ENCODE peak calls at places on chromosome 10, in five cellular contexts. V, Z, D, J and F are unnamed samples.

GRCh38 chr10:49071221-49071761 is 44.0 kb downstream of the VSTM4 start:
- DNase-seq in D (no peak), V (no peak), J (no peak), Z (no peak), F (no peak)

GRCh38 chr10:57341294-57341693 is 926.4 kb downstream of the IPMK start:
- DNase-seq in V (no peak), Z (no peak), D (no peak), J (no peak), F (no peak)

GRCh38 chr10:26412932-26413331 is 25.2 kb upstream of the APBB1IP start:
- DNase-seq in Z (no peak), D (no peak), J (no peak), V (no peak), F (no peak)

GRCh38 chr10:6012506-6012905 is 35.2 kb upstream of the IL15RA start:
- DNase-seq in V (no peak), Z (no peak), D (no peak), J (no peak), F (no peak)

GRCh38 chr10:6494934-6495592 is 85.0 kb downstream of the PRKCQ start:
- DNase-seq in Z (no peak), J (no peak), D (no peak), V (no peak), F (no peak)

GRCh38 chr10:22372298-22372697 is 27.0 kb downstream of the SPAG6 start:
- DNase-seq in J (no peak), D (no peak), Z (no peak), V (no peak), F (no peak)

GRCh38 chr10:95437669-95438068 is 123.5 kb downstream of the SORBS1 start:
- DNase-seq in D (no peak), V (no peak), J (no peak), Z (no peak), F (no peak)

GRCh38 chr10:28497313-28498126 is 35.4 kb upstream of the WAC start:
- DNase-seq in J (no peak), V (no peak), D (no peak), Z (no peak), F (no peak)

GRCh38 chr10:90602815-90603600 is 254.8 kb downstream of the HTR7 start:
- DNase-seq in D (no peak), J (no peak), Z (no peak), V (no peak), F (no peak)

DNA sequence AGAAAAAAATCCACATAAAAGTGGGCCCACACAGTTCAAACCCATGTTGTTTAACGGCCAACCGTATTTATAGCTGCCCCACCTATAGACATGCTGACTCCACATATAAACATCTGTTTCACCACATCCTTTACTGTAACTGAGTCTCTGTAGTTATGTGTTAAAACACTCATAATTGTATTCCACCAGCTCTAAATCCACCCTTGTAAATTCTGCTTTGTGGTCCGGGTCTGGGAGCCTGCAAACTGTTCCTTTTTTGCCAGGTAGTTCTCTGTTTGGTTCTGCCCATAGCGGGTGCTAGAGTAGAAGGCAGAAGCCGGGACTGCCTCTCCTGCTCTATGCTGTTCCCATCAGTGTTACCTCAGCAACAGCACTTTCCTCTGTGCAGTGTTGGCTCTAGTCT is 20.2 kb upstream of the FHIP2A start:
- DNase-seq in V (no peak), Z (no peak), D (no peak), J (no peak), F (no peak)
- H3K27ac ChIP-seq in V (no peak overlapping the region), Z (no peak overlapping the region), D (no peak overlapping the region), J (no peak overlapping the region), F (no peak overlapping the region)

GRCh38 chr10:80408198-80409085 is at the start of gene PRXL2A:
- DNase-seq in Z (peak; percentile 95), V (peak; percentile 63), J (peak; percentile 62), D (no peak), F (peak; percentile 44)
- H3K27ac ChIP-seq in Z (no peak within 1 kb of the TSS), V (peak within 1 kb of the TSS; percentile 21), J (peak within 1 kb of the TSS; percentile 94), D (no peak within 1 kb of the TSS), F (peak within 1 kb of the TSS; percentile 74)

GRCh38 chr10:13892871-13893270 is 306.1 kb downstream of the PRPF18 start:
- DNase-seq in Z (no peak), D (no peak), V (no peak), J (no peak), F (no peak)

GRCh38 chr10:13890617-13891541 is 304.1 kb downstream of the PRPF18 start:
- DNase-seq in V (peak; percentile 53), D (no peak), J (no peak), Z (no peak), F (no peak)

GRCh38 chr10:13893926-13894325 is 307.2 kb downstream of the PRPF18 start:
- DNase-seq in D (no peak), J (no peak), V (no peak), Z (no peak), F (no peak)

GRCh38 chr10:13890233-13890616 is 303.5 kb downstream of the PRPF18 start:
- DNase-seq in Z (no peak), V (no peak), D (no peak), J (no peak), F (no peak)

GRCh38 chr10:13891542-13892431 is 305.0 kb downstream of the PRPF18 start:
- DNase-seq in V (no peak), Z (peak; percentile 81), D (no peak), J (no peak), F (peak; percentile 36)
- H3K27ac ChIP-seq in V (peak overlapping the region; percentile 95), Z (no peak overlapping the region), D (no peak overlapping the region), J (peak overlapping the region; percentile 82), F (peak overlapping the region; percentile 74)

DNA sequence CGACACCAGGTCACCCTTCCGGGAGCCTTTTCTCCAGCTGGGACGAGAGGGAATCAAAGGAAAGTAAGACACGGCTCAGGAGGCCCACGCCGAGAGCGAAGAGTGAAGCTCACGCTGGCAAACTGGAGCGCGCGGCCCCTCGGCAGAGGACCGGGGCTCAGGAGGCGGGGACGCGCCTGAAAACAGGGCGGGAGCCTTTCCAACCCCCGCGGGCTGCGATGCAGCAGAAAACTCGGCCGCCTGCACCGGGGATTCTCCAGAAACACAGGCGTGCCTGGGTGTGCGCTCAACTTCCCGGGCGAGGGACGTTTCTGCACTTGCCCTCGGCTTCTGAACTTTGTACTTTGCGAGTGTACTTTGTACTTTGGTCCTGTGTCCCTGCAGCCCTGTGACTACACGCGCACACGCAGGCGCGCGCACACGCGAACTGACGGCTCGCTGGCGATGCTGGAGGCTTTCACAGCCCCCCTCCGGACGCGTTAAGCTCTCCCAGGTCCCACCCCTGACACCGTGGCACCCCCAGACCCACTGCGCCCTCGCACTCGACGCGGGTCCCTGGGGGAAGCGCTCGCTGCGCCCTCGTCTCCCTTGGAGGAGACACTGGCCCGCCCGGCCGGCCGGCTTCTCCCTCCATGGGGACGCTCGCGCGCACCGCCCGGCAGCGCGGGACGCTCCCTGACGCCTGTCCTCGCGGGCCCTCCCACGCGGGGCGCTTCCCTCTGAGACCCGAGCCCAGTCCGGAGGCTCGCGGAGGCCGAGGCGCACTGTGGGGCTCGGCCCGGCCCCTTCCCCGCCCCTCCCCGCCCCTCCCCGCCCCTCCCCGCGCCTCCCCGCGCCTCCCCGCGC is 588 bp upstream of the PAOX start:
- DNase-seq in V (no peak), Z (peak; percentile 90), J (peak; percentile 40), D (peak; percentile 52), F (peak; percentile 68)
- H3K27ac ChIP-seq in V (peak overlapping the region; percentile 82), Z (no peak overlapping the region), J (peak overlapping the region; percentile 95), D (no peak overlapping the region), F (peak overlapping the region; percentile 93)

GRCh38 chr10:72291019-72291532 is 17.4 kb downstream of the DDIT4 start:
- DNase-seq in V (no peak), J (no peak), Z (no peak), D (peak; percentile 41), F (no peak)

GRCh38 chr10:72283131-72283530 is 9.4 kb downstream of the DDIT4 start:
- DNase-seq in Z (no peak), D (peak; percentile 17), J (no peak), V (no peak), F (no peak)

DNA sequence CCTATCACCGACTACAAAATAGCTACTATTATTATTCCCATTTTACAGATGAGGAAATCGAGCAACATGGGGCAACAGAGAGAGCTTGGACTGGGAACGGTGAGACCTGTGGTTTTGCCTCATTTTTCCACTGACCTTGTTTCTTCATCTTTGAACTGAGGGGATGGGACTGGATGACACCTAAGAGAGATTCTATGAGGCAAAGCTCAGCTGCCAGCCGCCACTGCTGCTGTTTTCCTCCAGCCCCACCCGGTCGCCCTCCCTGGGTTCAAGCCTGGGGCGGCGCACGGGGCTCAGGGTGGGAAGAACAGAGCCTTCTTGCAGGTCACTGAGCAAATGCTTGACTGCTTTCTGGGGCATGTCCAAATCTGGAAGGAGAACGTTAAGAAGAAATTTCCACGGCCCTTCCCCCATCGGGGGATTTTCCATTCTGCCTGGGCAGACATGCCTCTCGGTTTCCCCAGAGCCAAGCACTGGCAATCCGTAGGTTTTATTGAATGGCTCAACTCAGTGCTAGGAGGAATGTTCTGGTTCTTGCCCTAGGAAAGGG is 12.3 kb downstream of the DDIT4 start:
- DNase-seq in J (no peak), V (no peak), D (peak; percentile 37), Z (no peak), F (no peak)
- H3K27ac ChIP-seq in J (no peak overlapping the region), V (no peak overlapping the region), D (no peak overlapping the region), Z (no peak overlapping the region), F (no peak overlapping the region)

GRCh38 chr10:86956195-86956840 is 1.1 kb downstream of the MMRN2 start:
- DNase-seq in V (no peak), J (no peak), D (no peak), Z (peak; percentile 59), F (no peak)

GRCh38 chr10:86957471-86958108 is at the start of gene MMRN2:
- DNase-seq in J (no peak), Z (peak; percentile 74), V (no peak), D (no peak), F (no peak)

GRCh38 chr10:86955501-86956194 is 1.8 kb downstream of the MMRN2 start:
- DNase-seq in Z (peak; percentile 68), V (no peak), J (no peak), D (no peak), F (no peak)

GRCh38 chr10:86958109-86958830 is at the start of gene SNCG:
- DNase-seq in Z (peak; percentile 84), V (peak; percentile 43), J (no peak), D (no peak), F (no peak)

DNA sequence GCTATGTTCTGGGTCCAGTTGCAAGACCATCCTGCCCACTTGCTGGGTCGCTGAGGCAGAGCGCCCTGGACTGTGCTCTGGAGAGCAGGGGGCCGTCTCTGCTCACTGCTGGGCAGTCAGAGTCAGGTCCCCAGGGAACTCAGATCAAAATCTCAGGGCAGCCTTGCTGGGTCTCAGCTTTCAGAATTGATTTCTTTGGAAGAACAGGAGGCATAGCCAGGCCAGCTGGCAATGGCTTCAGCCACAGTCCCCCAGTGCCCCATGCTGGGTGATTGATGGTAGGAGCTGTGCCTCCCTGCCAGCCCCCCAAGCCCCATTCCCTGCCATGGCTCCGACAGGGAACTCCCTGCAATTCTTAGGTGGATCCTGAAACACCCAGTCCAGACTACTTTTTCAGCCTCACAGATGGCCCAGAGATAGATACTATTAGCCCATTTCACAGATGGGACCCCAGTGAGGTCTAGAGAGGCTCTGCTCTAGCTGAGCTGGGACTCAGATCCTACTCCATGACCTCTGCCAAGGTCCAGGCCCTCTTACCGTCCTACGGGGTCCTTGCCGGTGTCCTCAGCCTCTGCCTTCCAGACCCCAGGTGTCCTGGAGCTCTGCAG is 470 bp downstream of the MMRN2 start:
- DNase-seq in J (no peak), V (no peak), Z (peak; percentile 65), D (no peak), F (no peak)
- H3K27ac ChIP-seq in J (peak overlapping the region; percentile 93), V (peak overlapping the region; percentile 91), Z (no peak overlapping the region), D (no peak overlapping the region), F (peak overlapping the region; percentile 40)

GRCh38 chr10:109934958-109935793 is 11.9 kb upstream of the XPNPEP1 start:
- DNase-seq in V (no peak), Z (no peak), D (no peak), J (peak; percentile 51), F (no peak)
- H3K27ac ChIP-seq in V (no peak overlapping the region), Z (no peak overlapping the region), D (no peak overlapping the region), J (peak overlapping the region; percentile 29), F (no peak overlapping the region)